ENCODE peak calls at places on chromosomes 5 and 9, in eight cellular contexts. Z, F, O, I, U, S, R and B are unnamed samples.

GRCh38 chr5:154740483-154740882 is 14.7 kb upstream of the LARP1 start:
- DNase-seq in Z (no peak), F (no peak), O (no peak), I (no peak), U (no peak), S (no peak), R (no peak), B (no peak)

GRCh38 chr5:12865529-12865928 is 961.3 kb upstream of the CTNND2 start:
- DNase-seq in Z (no peak), F (no peak), O (no peak), I (no peak), U (no peak), S (no peak), R (no peak), B (no peak)

GRCh38 chr9:128389395-128390149 is 18.4 kb downstream of the URM1 start:
- DNase-seq in Z (no peak), F (no peak), O (no peak), I (peak; percentile 72), U (no peak), S (peak; percentile 71), R (no peak), B (peak; percentile 45)

GRCh38 chr9:128946945-128947422 is 419 bp downstream of the DOLK start:
- DNase-seq in Z (no peak), F (no peak), O (no peak), I (no peak), U (no peak), S (no peak), R (no peak), B (peak; percentile 54)

GRCh38 chr5:124126504-124127240 is 614.7 kb downstream of the CSNK1G3 start:
- DNase-seq in Z (no peak), F (no peak), O (no peak), I (no peak), U (no peak), S (no peak), R (no peak), B (no peak)

GRCh38 chr5:55817030-55817429 is 34.1 kb upstream of the IL31RA start:
- DNase-seq in Z (no peak), F (no peak), O (no peak), I (no peak), U (no peak), S (no peak), R (no peak), B (no peak)

GRCh38 chr9:33446507-33447403 is 638 bp downstream of the AQP3 start:
- DNase-seq in Z (peak; percentile 43), F (no peak), O (peak; percentile 47), I (no peak), U (peak; percentile 54), S (no peak), R (peak; percentile 78), B (no peak)

GRCh38 chr9:133125706-133126696 is 5.0 kb upstream of the RALGDS start:
- DNase-seq in Z (no peak), F (no peak), O (no peak), I (no peak), U (no peak), S (no peak), R (peak; percentile 77), B (no peak)

GRCh38 chr9:128409998-128410397 is 10.7 kb upstream of the CERCAM start:
- DNase-seq in Z (no peak), F (no peak), O (no peak), I (peak; percentile 74), U (no peak), S (no peak), R (no peak), B (peak; percentile 16)

GRCh38 chr9:125844611-125845010 is 97.4 kb downstream of the PBX3 start:
- DNase-seq in Z (no peak), F (no peak), O (no peak), I (no peak), U (no peak), S (no peak), R (no peak), B (no peak)

GRCh38 chr5:114953559-114953958 is 216.1 kb downstream of the TRIM36 start:
- DNase-seq in Z (no peak), F (no peak), O (no peak), I (no peak), U (no peak), S (no peak), R (no peak), B (no peak)

GRCh38 chr9:108234811-108235210 is 621.0 kb downstream of the ACTL7B start:
- DNase-seq in Z (no peak), F (no peak), O (no peak), I (no peak), U (no peak), S (no peak), R (no peak), B (no peak)

GRCh38 chr5:72608297-72608696 is 101.1 kb upstream of the ZNF366 start:
- DNase-seq in Z (no peak), F (no peak), O (no peak), I (no peak), U (no peak), S (peak; percentile 60), R (no peak), B (peak; percentile 69)

GRCh38 chr9:99106044-99106375 is 1.1 kb downstream of the TGFBR1 start:
- DNase-seq in Z (no peak), F (no peak), O (no peak), I (no peak), U (no peak), S (no peak), R (no peak), B (no peak)

GRCh38 chr9:124452841-124453585 is 2.8 kb downstream of the ADGRD2 start:
- DNase-seq in Z (no peak), F (no peak), O (no peak), I (no peak), U (peak; percentile 22), S (no peak), R (no peak), B (no peak)

GRCh38 chr9:133731876-133732321 is 6.3 kb downstream of the SARDH start:
- DNase-seq in Z (no peak), F (no peak), O (no peak), I (peak; percentile 98), U (no peak), S (peak; percentile 81), R (no peak), B (no peak)

GRCh38 chr5:77852514-77853352 is 76.6 kb upstream of the TBCA start:
- DNase-seq in Z (peak; percentile 20), F (peak; percentile 60), O (no peak), I (peak; percentile 92), U (peak; percentile 62), S (peak; percentile 23), R (peak; percentile 78), B (peak; percentile 18)

GRCh38 chr9:120931278-120932085 is 4.9 kb upstream of the TRAF1 start:
- DNase-seq in Z (peak; percentile 45), F (no peak), O (peak; percentile 45), I (no peak), U (peak; percentile 53), S (no peak), R (peak; percentile 78), B (no peak)

GRCh38 chr5:82421119-82421518 is 143.0 kb upstream of the RPS23 start:
- DNase-seq in Z (no peak), F (no peak), O (no peak), I (no peak), U (no peak), S (no peak), R (no peak), B (no peak)

GRCh38 chr9:110330484-110331115 is 7.1 kb downstream of the TXNDC8 start:
- DNase-seq in Z (no peak), F (no peak), O (no peak), I (no peak), U (no peak), S (no peak), R (no peak), B (no peak)

GRCh38 chr5:167582916-167583315 is 708.5 kb upstream of the WWC1 start:
- DNase-seq in Z (no peak), F (no peak), O (no peak), I (no peak), U (no peak), S (no peak), R (no peak), B (no peak)

GRCh38 chr5:11385251-11385900 is 518.9 kb downstream of the CTNND2 start:
- DNase-seq in Z (no peak), F (no peak), O (no peak), I (no peak), U (peak; percentile 28), S (no peak), R (no peak), B (no peak)

GRCh38 chr5:80346055-80346454 is 26.3 kb downstream of the SPZ1 start:
- DNase-seq in Z (peak; percentile 57), F (no peak), O (peak; percentile 2), I (peak; percentile 71), U (no peak), S (no peak), R (peak; percentile 48), B (peak; percentile 5)

GRCh38 chr5:157740211-157740610 is 3.3 kb upstream of the LSM11 start:
- DNase-seq in Z (no peak), F (no peak), O (no peak), I (peak; percentile 72), U (no peak), S (no peak), R (peak; percentile 54), B (no peak)

GRCh38 chr5:64649512-64649911 is 40.8 kb upstream of the SHISAL2B start:
- DNase-seq in Z (no peak), F (no peak), O (no peak), I (no peak), U (no peak), S (no peak), R (no peak), B (no peak)

GRCh38 chr5:74281191-74281590 is 359.3 kb downstream of the ENC1 start:
- DNase-seq in Z (no peak), F (no peak), O (no peak), I (no peak), U (no peak), S (peak; percentile 39), R (no peak), B (no peak)

GRCh38 chr9:131669234-131670172 is 70.4 kb downstream of the RAPGEF1 start:
- DNase-seq in Z (no peak), F (no peak), O (no peak), I (no peak), U (no peak), S (no peak), R (no peak), B (no peak)

GRCh38 chr5:24642022-24642421 is 2.8 kb downstream of the CDH10 start:
- DNase-seq in Z (no peak), F (no peak), O (no peak), I (no peak), U (no peak), S (peak; percentile 15), R (no peak), B (no peak)

GRCh38 chr9:20593551-20593950 is 28.7 kb downstream of the MLLT3 start:
- DNase-seq in Z (no peak), F (no peak), O (no peak), I (no peak), U (no peak), S (no peak), R (no peak), B (no peak)

GRCh38 chr5:179244051-179244450 is 101.2 kb downstream of the ADAMTS2 start:
- DNase-seq in Z (no peak), F (no peak), O (no peak), I (no peak), U (no peak), S (no peak), R (no peak), B (no peak)

GRCh38 chr5:57675236-57675635 is 192.6 kb upstream of the ACTBL2 start:
- DNase-seq in Z (no peak), F (no peak), O (no peak), I (no peak), U (no peak), S (no peak), R (no peak), B (no peak)

GRCh38 chr9:20207161-20207560 is 415.1 kb downstream of the MLLT3 start:
- DNase-seq in Z (no peak), F (no peak), O (no peak), I (no peak), U (no peak), S (no peak), R (no peak), B (no peak)